ENCODE peak calls at places on chromosomes 6 and 20, in seven cellular contexts. Q is T-helper 9 cell; M is activated CD4-positive, CD25-positive, alpha-beta regulatory T cell; U is endothelial cell; G is AML-193; H is caudate nucleus; T is choroid plexus epithelial cell. W is an unnamed sample.

GRCh38 chr6:65707134-65707826 is at the start of gene EYS:
- DNase-seq in Q (no peak), M (no peak), U (no peak), G (no peak), H (no peak), T (no peak), W (no peak)

GRCh38 chr6:135993321-135993720 is 141.8 kb downstream of the PDE7B start:
- DNase-seq in Q (no peak), M (no peak), U (no peak), G (no peak), H (no peak), T (no peak), W (no peak)

GRCh38 chr6:15508363-15509330 is 154.2 kb downstream of the DTNBP1 start:
- DNase-seq in Q (no peak), M (no peak), U (no peak), G (no peak), H (no peak), T (no peak), W (no peak)

GRCh38 chr6:31272856-31273626 is 1.1 kb upstream of the HLA-C start:
- DNase-seq in Q (no peak), M (no peak), U (no peak), G (peak), H (no peak), T (no peak), W (no peak)

GRCh38 chr20:63500902-63501817 is 2.3 kb upstream of the EEF1A2 start:
- DNase-seq in Q (no peak), M (no peak), U (no peak), G (no peak), H (no peak), T (no peak), W (no peak)

GRCh38 chr6:107275330-107275865 is 160.1 kb upstream of the BEND3 start:
- DNase-seq in Q (no peak), M (no peak), U (no peak), G (no peak), H (no peak), T (no peak), W (no peak)

GRCh38 chr20:56716806-56717205 is 87.7 kb downstream of the TFAP2C start:
- DNase-seq in Q (no peak), M (no peak), U (no peak), G (no peak), H (no peak), T (no peak), W (no peak)

GRCh38 chr6:90199900-90200299 is 96.7 kb downstream of the BACH2 start:
- DNase-seq in Q (no peak), M (no peak), U (no peak), G (no peak), H (no peak), T (no peak), W (no peak)

GRCh38 chr20:19958243-19958642 is 58.9 kb upstream of the NAA20 start:
- DNase-seq in Q (no peak), M (no peak), U (no peak), G (no peak), H (no peak), T (no peak), W (no peak)

GRCh38 chr6:131532476-131533108 is 40.4 kb upstream of the ARG1 start:
- DNase-seq in Q (no peak), M (no peak), U (no peak), G (no peak), H (no peak), T (no peak), W (no peak)

GRCh38 chr6:135195522-135195921 is 14.4 kb downstream of the MYB start:
- DNase-seq in Q (no peak), M (no peak), U (no peak), G (peak), H (no peak), T (no peak), W (no peak)

GRCh38 chr6:170203212-170203611 is 87.7 kb downstream of the DLL1 start:
- DNase-seq in Q (no peak), M (no peak), U (no peak), G (no peak), H (no peak), T (no peak), W (no peak)

GRCh38 chr6:105892577-105893262 is 193.4 kb upstream of the PRDM1 start:
- DNase-seq in Q (no peak), M (no peak), U (no peak), G (peak), H (no peak), T (peak), W (no peak)

GRCh38 chr6:167965602-167966539 is 31.6 kb upstream of the KIF25 start:
- DNase-seq in Q (no peak), M (no peak), U (no peak), G (no peak), H (no peak), T (peak), W (no peak)

GRCh38 chr6:34817337-34817910 is 25.5 kb downstream of the BLTP3A start:
- DNase-seq in Q (no peak), M (no peak), U (no peak), G (no peak), H (no peak), T (no peak), W (no peak)

GRCh38 chr6:143125455-143125854 is 64.8 kb downstream of the AIG1 start:
- DNase-seq in Q (no peak), M (no peak), U (no peak), G (no peak), H (no peak), T (peak), W (no peak)

GRCh38 chr6:56514395-56514794 is 128.3 kb downstream of the DST start:
- DNase-seq in Q (no peak), M (no peak), U (no peak), G (no peak), H (no peak), T (peak), W (no peak)

GRCh38 chr20:31475032-31475431 is at the start of the genes DEFB124 and REM1:
- DNase-seq in Q (no peak), M (no peak), U (no peak), G (no peak), H (no peak), T (no peak), W (no peak)

W was measured in non-pigmented ciliary epithelial cell.